ENCODE peak calls at places on chromosomes 11 and 22, in four cellular contexts. M is A549, J is RWPE1, A is left lung. R is an unnamed sample.

GRCh38 chr22:30325724-30326703 is 727 bp downstream of the TBC1D10A start:
- DNase-seq in J (no peak), M (no peak), A (peak; percentile 39), R (no peak)

GRCh38 chr11:128361451-128362020 is 225.8 kb downstream of the ETS1 start:
- DNase-seq in J (no peak), A (no peak), M (no peak), R (no peak)

GRCh38 chr11:61922539-61922938 is 5.2 kb upstream of the RAB3IL1 start:
- DNase-seq in M (no peak), J (no peak), A (peak; percentile 75), R (peak; percentile 12)

GRCh38 chr22:38706101-38706884 is 549 bp downstream of the GTPBP1 start:
- DNase-seq in A (peak; percentile 54), M (no peak), J (no peak), R (no peak)

GRCh38 chr11:72730243-72730642 is 22.0 kb downstream of the ARAP1 start:
- DNase-seq in J (no peak), A (no peak), M (no peak), R (no peak)

GRCh38 chr11:134630896-134631295 is 218.9 kb upstream of the B3GAT1 start:
- DNase-seq in A (no peak), M (no peak), J (no peak), R (no peak)

GRCh38 chr11:73969991-73970800 is 12.4 kb downstream of the UCP2 start:
- DNase-seq in J (no peak), M (no peak), A (no peak), R (no peak)

GRCh38 chr11:15893080-15893492 is 463.3 kb downstream of the SOX6 start:
- DNase-seq in J (no peak), M (no peak), A (no peak), R (no peak)

GRCh38 chr22:49564666-49565515 is 262.8 kb downstream of the BRD1 start:
- DNase-seq in J (no peak), M (no peak), A (peak; percentile 22), R (no peak)

GRCh38 chr22:19801340-19802000 is 40.9 kb downstream of the TBX1 start:
- DNase-seq in A (no peak), M (no peak), J (no peak), R (no peak)

GRCh38 chr11:129976371-129976770 is 26.3 kb downstream of the PRDM10 start:
- DNase-seq in J (no peak), M (no peak), A (no peak), R (no peak)

GRCh38 chr11:67379061-67380058 is 6.0 kb upstream of the CLCF1 start:
- DNase-seq in A (no peak), M (peak; percentile 86), J (peak; percentile 84), R (no peak)

GRCh38 chr11:1075341-1075911 is 752 bp downstream of the MUC2 start:
- DNase-seq in M (no peak), J (no peak), A (peak; percentile 32), R (no peak)

GRCh38 chr11:125464266-125464662 is 31.8 kb downstream of the FEZ1 start:
- DNase-seq in A (no peak), J (peak; percentile 53), M (peak; percentile 20), R (no peak)

GRCh38 chr11:10066441-10066840 is 227.6 kb downstream of the SBF2 start:
- DNase-seq in M (no peak), A (no peak), J (no peak), R (no peak)

GRCh38 chr11:105612766-105613165 is 2.9 kb downstream of the GRIA4 start:
- DNase-seq in A (no peak), M (no peak), J (no peak), R (no peak)

GRCh38 chr11:7116370-7116769 is 27.6 kb downstream of the RBMXL2 start:
- DNase-seq in J (no peak), M (no peak), A (no peak), R (no peak)

GRCh38 chr11:13152736-13153541 is 124.7 kb upstream of the BMAL1 start:
- DNase-seq in A (no peak), M (peak; percentile 34), J (no peak), R (no peak)

GRCh38 chr11:40129276-40129675 is 1330.2 kb downstream of the LRRC4C start:
- DNase-seq in J (peak; percentile 23), M (no peak), A (no peak), R (no peak)

GRCh38 chr22:30206964-30207363 is 39.6 kb downstream of the LIF start:
- DNase-seq in A (no peak), M (peak; percentile 80), J (peak; percentile 88), R (no peak)

DNA sequence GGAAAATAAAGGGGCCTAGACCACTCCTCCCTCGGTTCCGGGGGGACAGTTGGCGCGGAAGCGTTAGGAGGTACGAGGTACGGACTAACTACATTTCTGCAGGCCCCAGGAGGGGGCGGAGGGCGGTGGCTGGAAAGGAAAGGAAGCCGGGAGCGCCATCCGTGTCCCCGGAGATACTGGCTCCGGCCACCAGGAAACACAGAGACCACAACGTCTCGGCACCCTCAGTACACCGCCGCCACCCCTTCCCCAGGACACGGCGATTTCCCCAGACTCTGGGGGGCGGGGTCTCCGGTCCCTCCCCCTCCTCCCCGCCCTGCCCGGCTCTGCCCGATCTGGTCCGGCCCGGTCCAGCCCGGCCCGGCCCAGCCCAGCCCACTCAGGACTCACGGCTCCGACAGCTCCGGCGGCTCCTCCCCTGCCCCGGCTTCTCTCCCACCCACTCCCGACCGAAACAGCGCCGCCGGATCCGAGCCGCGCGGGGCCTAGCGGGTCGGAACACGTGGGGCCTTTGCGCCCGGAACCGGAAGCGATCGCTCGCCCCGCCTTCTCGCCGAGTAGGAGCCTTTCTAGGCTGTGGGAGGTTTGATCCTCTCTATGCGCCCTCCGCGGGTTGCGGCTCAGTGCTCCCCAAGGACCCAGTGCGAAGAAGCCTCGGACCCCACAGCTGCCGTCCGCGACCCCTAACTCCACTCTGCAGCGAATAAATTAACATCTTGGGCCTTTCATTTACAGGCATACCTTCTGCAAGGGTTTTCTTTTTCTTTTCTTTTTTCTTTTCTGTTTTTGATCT is at the start of gene ZNF202:
- DNase-seq in J (peak; percentile 87), A (peak; percentile 93), M (peak; percentile 52), R (peak; percentile 91)
- TF ChIP-seq CTCF in J (no peak), A (no peak), M (no peak), R (no peak)

DNA sequence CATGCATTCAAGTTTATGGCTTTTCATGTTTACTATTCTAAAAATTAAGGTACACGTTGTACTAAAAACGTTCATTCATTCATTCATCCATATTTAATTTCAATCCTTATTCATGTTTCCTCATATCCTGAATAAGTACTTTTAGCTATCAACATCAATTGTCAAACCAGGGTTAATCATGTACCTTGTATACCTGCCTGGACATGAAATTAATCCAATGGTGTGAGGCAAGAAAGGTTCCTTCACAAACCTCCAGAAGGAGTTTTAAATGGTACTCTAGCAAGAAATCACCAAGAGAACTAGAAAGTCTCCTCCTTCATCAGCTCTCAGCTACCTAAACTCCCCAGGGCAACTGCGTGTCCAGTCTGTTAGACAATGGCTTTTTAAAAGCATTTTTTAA is 33.4 kb downstream of the TMEM123 start:
- DNase-seq in A (no peak), J (peak; percentile 23), M (no peak), R (no peak)
- TF ChIP-seq CTCF in A (no peak), J (no peak), M (no peak), R (no peak)

GRCh38 chr22:42901790-42902508 is 44.9 kb upstream of the ARFGAP3 start:
- DNase-seq in A (no peak), J (no peak), M (no peak), R (no peak)

GRCh38 chr22:42904049-42904448 is 47.0 kb upstream of the ARFGAP3 start:
- DNase-seq in J (no peak), A (no peak), M (no peak), R (no peak)

GRCh38 chr22:42905217-42905616 is 48.1 kb upstream of the ARFGAP3 start:
- DNase-seq in J (no peak), A (no peak), M (no peak), R (no peak)

GRCh38 chr22:42905702-42906183 is 48.7 kb upstream of the ARFGAP3 start:
- DNase-seq in A (peak; percentile 68), M (no peak), J (no peak), R (no peak)

DNA sequence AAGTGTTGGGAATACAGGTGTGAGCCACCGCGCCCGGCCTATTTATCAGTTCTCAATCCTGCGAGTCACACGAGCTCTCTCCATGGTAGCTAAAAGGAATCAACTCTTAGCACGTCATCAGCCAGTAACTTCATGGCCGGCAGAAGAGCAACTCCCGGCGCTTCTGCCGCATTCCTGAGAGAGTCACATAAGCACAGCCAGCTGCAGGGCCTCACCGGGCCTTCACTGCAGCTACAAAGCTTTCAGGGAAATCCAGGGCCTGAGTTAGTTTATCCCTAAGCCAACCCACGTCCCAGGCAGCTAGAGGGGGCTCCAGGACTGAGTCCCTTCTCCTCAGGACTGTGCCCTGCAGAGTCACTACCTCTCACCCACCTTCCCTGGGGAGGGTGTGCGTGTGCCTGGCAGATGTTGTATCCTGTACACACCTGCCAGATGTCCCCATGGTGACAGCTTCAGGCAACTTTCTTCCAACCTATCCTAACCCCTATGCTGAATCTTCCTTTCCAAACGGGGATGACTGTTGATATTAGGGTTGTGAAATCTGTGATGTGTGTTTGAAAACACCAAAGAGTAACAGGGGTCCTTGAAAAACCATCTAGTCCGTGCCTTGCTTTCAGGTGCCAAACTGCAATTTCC is 45.9 kb upstream of the ARFGAP3 start:
- DNase-seq in A (no peak), M (no peak), J (no peak), R (no peak)
- TF ChIP-seq CTCF in A (no peak), M (no peak), J (no peak), R (no peak)

GRCh38 chr22:17830041-17830961 is 56.0 kb upstream of the BID start:
- DNase-seq in J (peak; percentile 81), A (peak; percentile 81), M (peak; percentile 77), R (peak; percentile 75)
- TF ChIP-seq CTCF in J (peak; percentile 99), A (peak; percentile 99), M (peak; percentile 71), R (peak; percentile 97)

R was measured in activated B cell treated with CpG ODN at 0.5 μM for 24 hours.